ENCODE peak calls at places on chromosome 12, in five cellular contexts. D is body of pancreas, M is heart left ventricle, F is pancreas, K is MM.1S. A is an unnamed sample.

GRCh38 chr12:99767809-99768208 is 120.3 kb downstream of the GARIN6 start:
- DNase-seq in D (no peak), M (no peak), F (no peak), K (peak; percentile 43), A (no peak)

GRCh38 chr12:12392428-12392827 is 35.5 kb downstream of the BORCS5 start:
- DNase-seq in D (no peak), M (no peak), F (no peak), K (no peak), A (no peak)

GRCh38 chr12:19496249-19497208 is 57.2 kb downstream of the AEBP2 start:
- DNase-seq in D (no peak), M (no peak), F (no peak), K (no peak), A (no peak)

GRCh38 chr12:110546339-110546738 is 36.8 kb downstream of the PPTC7 start:
- DNase-seq in D (no peak), M (no peak), F (no peak), K (no peak), A (peak; percentile 26)

GRCh38 chr12:113359133-113359938 is 949 bp downstream of the PLBD2 start:
- DNase-seq in D (peak; percentile 30), M (peak; percentile 62), F (no peak), K (no peak), A (peak; percentile 52)

GRCh38 chr12:7064516-7064915 is 4.0 kb downstream of the C1S start:
- DNase-seq in D (no peak), M (no peak), F (no peak), K (no peak), A (no peak)

GRCh38 chr12:106084048-106084671 is 54.6 kb downstream of the NUAK1 start:
- DNase-seq in D (no peak), M (no peak), F (no peak), K (no peak), A (peak; percentile 56)

GRCh38 chr12:100404769-100405407 is 48.0 kb downstream of the SLC17A8 start:
- DNase-seq in D (peak; percentile 66), M (no peak), F (no peak), K (peak; percentile 62), A (no peak)

GRCh38 chr12:26938660-26939185 is 453 bp downstream of the FGFR1OP2 start:
- DNase-seq in D (no peak), M (no peak), F (peak; percentile 81), K (peak; percentile 37), A (no peak)

GRCh38 chr12:26636710-26637328 is 196.2 kb downstream of the ITPR2 start:
- DNase-seq in D (no peak), M (no peak), F (no peak), K (no peak), A (peak; percentile 34)

GRCh38 chr12:54195736-54196347 is 7.1 kb upstream of the SMUG1 start:
- DNase-seq in D (peak; percentile 20), M (no peak), F (no peak), K (no peak), A (no peak)

GRCh38 chr12:110200124-110200417 is 75.9 kb downstream of the IFT81 start:
- DNase-seq in D (no peak), M (no peak), F (no peak), K (no peak), A (no peak)

GRCh38 chr12:53925006-53925405 is 13.6 kb upstream of the HOXC13 start:
- DNase-seq in D (no peak), M (no peak), F (no peak), K (no peak), A (peak; percentile 84)

GRCh38 chr12:27822076-27822712 is 42.2 kb upstream of the MANSC4 start:
- DNase-seq in D (no peak), M (no peak), F (no peak), K (no peak), A (peak; percentile 50)

GRCh38 chr12:31004666-31005065 is 69.0 kb upstream of the DDX11 start:
- DNase-seq in D (no peak), M (no peak), F (peak; percentile 19), K (no peak), A (no peak)

GRCh38 chr12:115618105-115618504 is 659.4 kb downstream of the MED13L start:
- DNase-seq in D (no peak), M (no peak), F (no peak), K (no peak), A (no peak)

GRCh38 chr12:92602930-92603623 is 99.7 kb upstream of the PLEKHG7 start:
- DNase-seq in D (no peak), M (no peak), F (no peak), K (no peak), A (no peak)

GRCh38 chr12:41684997-41685396 is 459.7 kb downstream of the GXYLT1 start:
- DNase-seq in D (no peak), M (no peak), F (no peak), K (no peak), A (no peak)

GRCh38 chr12:106994579-106995220 is 7.8 kb upstream of the MTERF2 start:
- DNase-seq in D (no peak), M (no peak), F (no peak), K (no peak), A (peak; percentile 20)

GRCh38 chr12:102052192-102053061 is 9.4 kb downstream of the WASHC3 start:
- DNase-seq in D (no peak), M (no peak), F (peak; percentile 55), K (no peak), A (no peak)

GRCh38 chr12:116123511-116124258 is 153.8 kb downstream of the MED13L start:
- DNase-seq in D (peak; percentile 24), M (peak; percentile 29), F (no peak), K (no peak), A (peak; percentile 81)

GRCh38 chr12:16344269-16344668 is 3.2 kb upstream of the MGST1 start:
- DNase-seq in D (no peak), M (no peak), F (no peak), K (no peak), A (no peak)

GRCh38 chr12:56080556-56081138 is 682 bp downstream of the ERBB3 start:
- DNase-seq in D (peak; percentile 82), M (no peak), F (peak; percentile 63), K (no peak), A (no peak)

GRCh38 chr12:11786638-11787365 is 137.3 kb downstream of the ETV6 start:
- DNase-seq in D (no peak), M (no peak), F (no peak), K (no peak), A (no peak)

GRCh38 chr12:100845095-100845494 is 50.5 kb downstream of the ANO4 start:
- DNase-seq in D (no peak), M (no peak), F (no peak), K (peak; percentile 24), A (no peak)

GRCh38 chr12:57240069-57240921 is 10.7 kb downstream of the STAC3 start:
- DNase-seq in D (peak; percentile 54), M (no peak), F (peak; percentile 80), K (peak; percentile 38), A (peak; percentile 48)

DNA sequence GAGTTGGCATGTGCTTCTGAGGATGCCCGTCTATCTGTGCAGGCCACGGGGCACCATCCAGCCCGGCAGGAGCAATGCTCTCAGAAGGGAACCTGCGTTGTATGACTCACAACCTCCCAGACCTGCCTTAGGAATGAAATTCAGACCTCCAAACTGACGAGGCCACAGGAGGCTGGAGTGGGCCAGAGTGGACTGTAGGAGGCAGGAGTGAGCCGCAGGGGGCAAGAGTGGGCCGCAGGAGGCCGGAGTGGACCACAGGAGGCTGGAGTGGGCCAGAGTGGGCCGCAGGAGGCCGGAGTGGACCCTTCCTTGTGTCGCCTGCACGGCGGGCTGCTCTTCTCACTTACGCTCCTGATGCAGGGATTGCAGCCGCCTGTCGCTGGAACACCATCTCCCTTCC is 11.1 kb upstream of the FBRSL1 start:
- DNase-seq in D (no peak), M (no peak), F (peak; percentile 62), K (no peak), A (no peak)
- H3K4me3 ChIP-seq in D (no peak overlapping the region), M (no peak overlapping the region), F (no peak overlapping the region), K (no peak overlapping the region), A (no peak overlapping the region)

GRCh38 chr12:108803428-108804105 is 53.8 kb downstream of the SSH1 start:
- DNase-seq in D (peak; percentile 87), M (peak; percentile 80), F (no peak), K (peak; percentile 71), A (peak; percentile 69)

GRCh38 chr12:108804361-108804949 is 52.9 kb downstream of the SSH1 start:
- DNase-seq in D (peak; percentile 31), M (peak; percentile 61), F (peak; percentile 37), K (no peak), A (peak; percentile 91)

GRCh38 chr12:108806350-108806749 is 51.0 kb downstream of the SSH1 start:
- DNase-seq in D (no peak), M (no peak), F (no peak), K (no peak), A (no peak)

GRCh38 chr12:108806921-108807320 is 50.5 kb downstream of the SSH1 start:
- DNase-seq in D (no peak), M (no peak), F (peak; percentile 35), K (no peak), A (no peak)

GRCh38 chr12:108805136-108805535 is 52.2 kb downstream of the SSH1 start:
- DNase-seq in D (no peak), M (no peak), F (no peak), K (no peak), A (no peak)
- H3K36me3 ChIP-seq in D (peaks cover 10% of the 10 kb centered on the region), M (no peaks in the 10 kb centered on the region), F (no peaks in the 10 kb centered on the region), K (peaks cover 5% of the 10 kb centered on the region), A (peaks cover 91% of the 10 kb centered on the region)

DNA sequence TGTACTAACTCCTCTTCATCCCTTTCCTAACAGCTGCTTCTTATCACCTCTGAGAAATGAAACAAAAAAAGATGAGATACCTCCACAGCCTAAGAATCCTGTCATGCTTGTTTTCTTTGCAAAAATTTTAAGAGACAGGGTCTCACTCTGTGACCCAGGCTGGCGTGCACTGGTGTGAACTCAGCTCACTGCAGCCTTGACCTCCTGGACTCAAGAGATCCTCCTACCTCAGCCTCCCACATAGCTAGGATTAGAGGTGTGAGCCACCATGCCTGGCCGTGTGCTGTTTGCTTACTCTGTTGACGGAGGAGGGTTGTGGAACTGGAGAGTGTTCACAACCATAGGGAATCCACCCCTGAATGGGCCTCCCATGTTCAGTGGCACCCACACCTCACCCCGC is 16.2 kb downstream of the CSRNP2 start:
- DNase-seq in D (no peak), M (no peak), F (no peak), K (no peak), A (no peak)
- H3K4me3 ChIP-seq in D (no peak overlapping the region), M (no peak overlapping the region), F (no peak overlapping the region), K (no peak overlapping the region), A (no peak overlapping the region)

GRCh38 chr12:71639341-71639760 is 24.3 kb downstream of the ZFC3H1 start:
- DNase-seq in D (no peak), M (no peak), F (no peak), K (peak; percentile 21), A (no peak)

GRCh38 chr12:71641390-71641789 is 22.3 kb downstream of the ZFC3H1 start:
- DNase-seq in D (no peak), M (no peak), F (no peak), K (no peak), A (no peak)

GRCh38 chr12:71640316-71640715 is 23.3 kb downstream of the ZFC3H1 start:
- DNase-seq in D (no peak), M (no peak), F (peak; percentile 27), K (no peak), A (no peak)

GRCh38 chr12:71636704-71637115 is 26.9 kb downstream of the ZFC3H1 start:
- DNase-seq in D (peak; percentile 15), M (no peak), F (no peak), K (peak; percentile 76), A (no peak)

DNA sequence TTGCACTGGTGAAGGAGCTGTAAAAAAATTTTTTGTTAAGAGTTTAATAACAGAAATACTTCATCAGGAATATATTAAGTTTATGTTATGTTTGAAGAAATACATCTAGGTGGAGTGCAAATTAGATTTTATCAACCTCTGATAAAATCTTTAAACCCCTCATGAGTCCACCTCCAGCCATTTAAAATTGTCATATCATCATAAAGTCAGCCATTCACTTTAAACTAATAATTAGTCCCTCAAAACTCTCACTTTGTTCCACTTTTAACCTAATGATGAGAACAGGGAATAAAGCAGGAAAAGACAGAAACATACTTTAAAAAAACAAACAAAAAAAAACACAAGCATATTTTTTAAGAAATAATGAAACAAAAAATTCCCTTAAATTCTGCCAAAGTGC is 25.1 kb downstream of the ZFC3H1 start:
- DNase-seq in D (no peak), M (no peak), F (no peak), K (no peak), A (no peak)
- H3K36me3 ChIP-seq in D (peaks cover 21% of the 10 kb centered on the region), M (no peaks in the 10 kb centered on the region), F (peaks cover 2% of the 10 kb centered on the region), K (peaks cover 20% of the 10 kb centered on the region), A (peaks cover 82% of the 10 kb centered on the region)